ENCODE peak calls at places on chromosome 16, in six cellular contexts. R, C, Y, I, G and Q are unnamed samples.

GRCh38 chr16:627458-628239 is 3.1 kb upstream of the WFIKKN1 start:
- DNase-seq in Y (no peak), I (peak), C (peak), G (no peak), R (no peak), Q (no peak)

GRCh38 chr16:9077001-9077809 is 14.2 kb upstream of the HAPSTR1 start:
- DNase-seq in I (no peak), R (no peak), C (no peak), Y (no peak), G (peak), Q (no peak)

GRCh38 chr16:78504391-78504945 is 405.0 kb downstream of the WWOX start:
- DNase-seq in C (peak), I (peak), Y (no peak), G (no peak), R (no peak), Q (no peak)

GRCh38 chr16:66420396-66420795 is 6.7 kb upstream of the BEAN1 start:
- DNase-seq in C (no peak), R (no peak), I (no peak), G (no peak), Y (no peak), Q (no peak)

GRCh38 chr16:18983565-18984424 is at the start of gene TMC7:
- DNase-seq in I (peak), G (peak), Y (peak), R (peak), C (peak), Q (peak)

GRCh38 chr16:16062023-16062932 is 112.9 kb downstream of the ABCC1 start:
- DNase-seq in Y (no peak), C (peak), R (no peak), I (no peak), G (no peak), Q (no peak)

GRCh38 chr16:70523621-70524405 is at the start of gene SF3B3:
- DNase-seq in Y (peak), I (peak), R (peak), G (no peak), C (peak), Q (peak)

GRCh38 chr16:77859493-77860232 is 71.3 kb downstream of the VAT1L start:
- DNase-seq in G (no peak), R (no peak), Y (no peak), C (no peak), I (no peak), Q (no peak)

GRCh38 chr16:4052801-4053662 is 63.2 kb downstream of the ADCY9 start:
- DNase-seq in I (peak), Y (peak), G (no peak), R (peak), C (peak), Q (no peak)

GRCh38 chr16:64900517-64900916 is 221.3 kb downstream of the CDH11 start:
- DNase-seq in C (no peak), G (no peak), I (no peak), R (no peak), Y (no peak), Q (no peak)